ENCODE peak calls at places on chromosomes 5 and 9, in six cellular contexts. R is RCC 7860, Q is frontal cortex, C is NCI-H748 treated with DMSO at 0.1 percent for 48 hours, D is aorta, U is GM12892. F is an unnamed sample.

GRCh38 chr5:169650701-169651331 is 13.7 kb downstream of the DOCK2 start:
- DNase-seq in R (peak), Q (no peak), C (no peak), D (no peak), U (no peak), F (no peak)

GRCh38 chr5:102998224-102998623 is 121.7 kb downstream of the GIN1 start:
- DNase-seq in R (no peak), Q (no peak), C (no peak), D (no peak), U (no peak), F (no peak)

GRCh38 chr5:24703934-24704333 is 59.2 kb upstream of the CDH10 start:
- DNase-seq in R (no peak), Q (no peak), C (peak), D (no peak), U (no peak), F (no peak)

GRCh38 chr9:32589083-32589713 is 16.2 kb upstream of the NDUFB6 start:
- DNase-seq in R (peak), Q (peak), C (peak), D (no peak), U (no peak), F (no peak)

GRCh38 chr9:128683340-128684064 is 5.5 kb upstream of the SET start:
- DNase-seq in R (peak), Q (no peak), C (no peak), D (peak), U (no peak), F (peak)

GRCh38 chr5:117590944-117591343 is 1016.3 kb upstream of the SEMA6A start:
- DNase-seq in R (no peak), Q (no peak), C (no peak), D (no peak), U (no peak), F (no peak)

GRCh38 chr5:108661590-108662219 is 86.0 kb upstream of the FER start:
- DNase-seq in R (no peak), Q (no peak), C (no peak), D (no peak), U (no peak), F (no peak)

GRCh38 chr5:174177531-174177930 is 132.0 kb downstream of the NSG2 start:
- DNase-seq in R (no peak), Q (no peak), C (no peak), D (peak), U (no peak), F (no peak)

GRCh38 chr5:149271717-149272558 is at the start of gene AFAP1L1:
- DNase-seq in R (peak), Q (peak), C (peak), D (peak), U (no peak), F (peak)

GRCh38 chr9:123834218-123834906 is 95.6 kb downstream of the DENND1A start:
- DNase-seq in R (no peak), Q (no peak), C (no peak), D (no peak), U (no peak), F (no peak)

GRCh38 chr9:127139071-127139731 is 16.8 kb upstream of the ANGPTL2 start:
- DNase-seq in R (no peak), Q (no peak), C (no peak), D (peak), U (no peak), F (no peak)

GRCh38 chr5:142798099-142798768 is 28.1 kb downstream of the ARHGAP26 start:
- DNase-seq in R (no peak), Q (no peak), C (no peak), D (no peak), U (no peak), F (no peak)

GRCh38 chr5:119315516-119315949 is 40.3 kb upstream of the TNFAIP8 start:
- DNase-seq in R (no peak), Q (no peak), C (no peak), D (no peak), U (peak), F (no peak)

GRCh38 chr9:36327903-36328302 is 69.7 kb upstream of the GNE start:
- DNase-seq in R (peak), Q (no peak), C (no peak), D (no peak), U (no peak), F (peak)

GRCh38 chr5:176789873-176790615 is 20.3 kb upstream of the UNC5A start:
- DNase-seq in R (no peak), Q (no peak), C (no peak), D (no peak), U (no peak), F (no peak)

GRCh38 chr9:135329571-135330306 is 149.8 kb upstream of the PPP1R26 start:
- DNase-seq in R (no peak), Q (no peak), C (peak), D (no peak), U (no peak), F (no peak)

GRCh38 chr5:158847772-158848171 is 251.9 kb downstream of the EBF1 start:
- DNase-seq in R (no peak), Q (no peak), C (no peak), D (no peak), U (no peak), F (no peak)

GRCh38 chr5:57539281-57539701 is 56.7 kb upstream of the ACTBL2 start:
- DNase-seq in R (no peak), Q (no peak), C (no peak), D (no peak), U (no peak), F (no peak)

GRCh38 chr5:56479701-56480304 is 246.7 kb upstream of the ANKRD55 start:
- DNase-seq in R (no peak), Q (no peak), C (no peak), D (no peak), U (no peak), F (no peak)

GRCh38 chr9:126658201-126658600 is 44.5 kb downstream of the LMX1B start:
- DNase-seq in R (no peak), Q (no peak), C (no peak), D (no peak), U (no peak), F (no peak)

GRCh38 chr9:97749928-97750327 is 52.8 kb upstream of the XPA start:
- DNase-seq in R (no peak), Q (no peak), C (no peak), D (no peak), U (no peak), F (no peak)

GRCh38 chr5:59423021-59423420 is 470.5 kb downstream of the PDE4D start:
- DNase-seq in R (no peak), Q (no peak), C (no peak), D (no peak), U (no peak), F (no peak)

GRCh38 chr5:150473673-150474358 is 24.3 kb upstream of the RPS14 start:
- DNase-seq in R (peak), Q (no peak), C (no peak), D (no peak), U (no peak), F (peak)

GRCh38 chr9:116701940-116702642 is 15.0 kb downstream of the TRIM32 start:
- DNase-seq in R (no peak), Q (no peak), C (no peak), D (no peak), U (no peak), F (no peak)

GRCh38 chr5:132093310-132093709 is 19.7 kb downstream of the CSF2 start:
- DNase-seq in R (no peak), Q (no peak), C (no peak), D (no peak), U (no peak), F (no peak)

GRCh38 chr5:149635394-149635793 is 54.1 kb downstream of the ARHGEF37 start:
- DNase-seq in R (no peak), Q (no peak), C (no peak), D (no peak), U (no peak), F (no peak)

GRCh38 chr9:118331622-118332045 is 627.4 kb downstream of the TLR4 start:
- DNase-seq in R (peak), Q (no peak), C (no peak), D (no peak), U (no peak), F (peak)

GRCh38 chr5:9903806-9904205 is 273.7 kb upstream of the TAS2R1 start:
- DNase-seq in R (no peak), Q (no peak), C (peak), D (no peak), U (no peak), F (no peak)

GRCh38 chr5:14869286-14870164 is 2.1 kb downstream of the ANKH start:
- DNase-seq in R (no peak), Q (no peak), C (peak), D (no peak), U (no peak), F (no peak)

GRCh38 chr9:100354121-100354800 is 1.5 kb upstream of the TEX10 start:
- DNase-seq in R (no peak), Q (no peak), C (no peak), D (no peak), U (no peak), F (no peak)

GRCh38 chr9:5493597-5494511 is 16.5 kb upstream of the PDCD1LG2 start:
- DNase-seq in R (peak), Q (no peak), C (no peak), D (no peak), U (no peak), F (peak)

GRCh38 chr9:33263936-33264472 is 504 bp downstream of the BAG1 start:
- DNase-seq in R (no peak), Q (peak), C (no peak), D (peak), U (peak), F (no peak)

GRCh38 chr5:154603978-154604679 is 126.1 kb upstream of the HAND1 start:
- DNase-seq in R (no peak), Q (no peak), C (no peak), D (peak), U (no peak), F (peak)